ENCODE peak calls at places on chromosomes 16 and 17, in four cellular contexts. S is posterior vena cava, H is omental fat pad, C is activated T-cell treated with anti-CD3 and anti-CD28 coated beads for 1 hour. K is an unnamed sample.
A peak's percentile ranks its signal among the peaks of the same experiment; 100 is the strongest.

GRCh38 chr16:15887283-15887682 is 1.1 kb downstream of the CEP20 start:
- DNase-seq in S (peak; percentile 1), H (no peak), C (no peak), K (no peak)

GRCh38 chr17:40065771-40066510 is 3.2 kb downstream of the THRA start:
- DNase-seq in S (peak; percentile 72), C (no peak), H (no peak), K (no peak)

GRCh38 chr16:29943846-29944669 is 17.8 kb upstream of the TMEM219 start:
- DNase-seq in C (no peak), S (peak; percentile 83), H (peak; percentile 23), K (no peak)

GRCh38 chr17:80358861-80359260 is 56.1 kb upstream of the ENDOV start:
- DNase-seq in S (peak; percentile 35), C (no peak), H (no peak), K (no peak)

GRCh38 chr16:17063156-17063555 is 407.6 kb downstream of the XYLT1 start:
- DNase-seq in C (no peak), S (no peak), H (no peak), K (no peak)

GRCh38 chr17:76497979-76498885 is 3.0 kb downstream of the RHBDF2 start:
- DNase-seq in S (peak; percentile 92), C (no peak), H (no peak), K (no peak)

GRCh38 chr17:35089846-35090193 is 26.3 kb upstream of the RFFL start:
- DNase-seq in C (peak; percentile 12), S (no peak), H (no peak), K (no peak)

GRCh38 chr17:21817791-21818364 is 125.6 kb downstream of the KCNJ18 start:
- DNase-seq in S (no peak), H (no peak), C (no peak), K (no peak)

GRCh38 chr16:67966549-67967182 is 1.8 kb downstream of the SLC12A4 start:
- DNase-seq in S (no peak), H (no peak), C (no peak), K (no peak)

GRCh38 chr16:2022723-2023097 is 3.1 kb downstream of the NPW start:
- DNase-seq in H (no peak), C (peak; percentile 17), S (no peak), K (no peak)

GRCh38 chr16:58290861-58291260 is 4.0 kb downstream of the PRSS54 start:
- DNase-seq in C (no peak), S (no peak), H (no peak), K (no peak)

GRCh38 chr16:88853336-88853941 is 3.3 kb downstream of the GALNS start:
- DNase-seq in S (no peak), H (no peak), C (no peak), K (no peak)

GRCh38 chr16:67926181-67926742 is 5.4 kb downstream of the CTRL start:
- DNase-seq in C (no peak), S (no peak), H (no peak), K (no peak)

GRCh38 chr16:57610611-57611010 is 17.8 kb upstream of the ADGRG1 start:
- DNase-seq in H (no peak), C (no peak), S (no peak), K (no peak)

GRCh38 chr16:83856846-83857245 is 42.1 kb upstream of the MLYCD start:
- DNase-seq in S (no peak), C (no peak), H (no peak), K (no peak)

GRCh38 chr16:89905511-89906140 is 13.0 kb upstream of the MC1R start:
- DNase-seq in H (no peak), S (no peak), C (no peak), K (no peak)

GRCh38 chr16:85554791-85555548 is 58.2 kb upstream of the GSE1 start:
- DNase-seq in H (no peak), C (peak; percentile 39), S (peak; percentile 92), K (no peak)

GRCh38 chr17:74864866-74865395 is 5.2 kb upstream of the GRIN2C start:
- DNase-seq in C (peak; percentile 63), S (peak; percentile 93), H (peak; percentile 78), K (peak; percentile 88)

GRCh38 chr16:23557779-23558330 is 328 bp downstream of the UBFD1 start:
- DNase-seq in C (no peak), S (peak; percentile 85), H (no peak), K (peak; percentile 23)

GRCh38 chr17:73612074-73612473 is 32.2 kb downstream of the SDK2 start:
- DNase-seq in C (no peak), H (no peak), S (no peak), K (no peak)

GRCh38 chr16:10325783-10326543 is 59.9 kb upstream of the ATF7IP2 start:
- DNase-seq in S (peak; percentile 2), C (no peak), H (no peak), K (no peak)

GRCh38 chr17:69715656-69716055 is 301.2 kb downstream of the MAP2K6 start:
- DNase-seq in C (no peak), S (no peak), H (no peak), K (no peak)

GRCh38 chr17:48597775-48598631 is 4.4 kb upstream of the HOXB5 start:
- DNase-seq in H (no peak), C (no peak), S (no peak), K (no peak)

GRCh38 chr16:77002644-77003043 is 188.3 kb upstream of the MON1B start:
- DNase-seq in C (no peak), H (no peak), S (no peak), K (no peak)

GRCh38 chr17:59366773-59367656 is 35.6 kb downstream of the YPEL2 start:
- DNase-seq in C (no peak), H (no peak), S (no peak), K (no peak)

GRCh38 chr16:56950051-56950450 is 11.7 kb upstream of the CETP start:
- DNase-seq in S (peak; percentile 58), H (no peak), C (no peak), K (no peak)

GRCh38 chr17:48121921-48122650 is 14.5 kb downstream of the SNX11 start:
- DNase-seq in S (peak; percentile 9), C (no peak), H (no peak), K (no peak)

GRCh38 chr17:64618848-64619247 is 43.3 kb downstream of the SMURF2 start:
- DNase-seq in C (no peak), S (no peak), H (no peak), K (no peak)

GRCh38 chr17:43587647-43588046 is 41.5 kb upstream of the ETV4 start:
- DNase-seq in H (no peak), S (no peak), C (no peak), K (no peak)

GRCh38 chr16:58628845-58629680 is 563 bp downstream of the CNOT1 start:
- DNase-seq in H (no peak), C (peak; percentile 33), S (peak; percentile 86), K (peak; percentile 23)

K was measured in tibial nerve.